ENCODE peak calls at places on chromosomes 7 and 10, in six cellular contexts. One of them, this sample, is unnamed. For H3K4me1, the result is how much of the 10 kb centered on the place peaks cover.

GRCh38 chr10:62732841-62733653 is 71.5 kb upstream of the ADO start:
- DNase-seq in A549: no peak
- DNase-seq in body of pancreas: no peak
- DNase-seq in heart left ventricle: no peak
- DNase-seq in GM12878: peak
- DNase-seq in adrenal gland: no peak
- DNase-seq in this sample: no peak

GRCh38 chr7:607938-608337 is 88.3 kb upstream of the PDGFA start:
- DNase-seq in A549: no peak
- DNase-seq in body of pancreas: no peak
- DNase-seq in heart left ventricle: no peak
- DNase-seq in GM12878: no peak
- DNase-seq in adrenal gland: no peak
- DNase-seq in this sample: no peak

GRCh38 chr10:122588381-122588780 is 27.8 kb downstream of the DMBT1 start:
- DNase-seq in A549: no peak
- DNase-seq in body of pancreas: no peak
- DNase-seq in heart left ventricle: no peak
- DNase-seq in GM12878: no peak
- DNase-seq in adrenal gland: no peak
- DNase-seq in this sample: no peak

GRCh38 chr7:44284216-44284615 is 41.2 kb downstream of the CAMK2B start:
- DNase-seq in A549: no peak
- DNase-seq in body of pancreas: peak
- DNase-seq in heart left ventricle: peak
- DNase-seq in GM12878: no peak
- DNase-seq in adrenal gland: peak
- DNase-seq in this sample: peak

GRCh38 chr10:80526742-80527141 is 11.0 kb upstream of the SH2D4B start:
- DNase-seq in A549: no peak
- DNase-seq in body of pancreas: no peak
- DNase-seq in heart left ventricle: no peak
- DNase-seq in GM12878: no peak
- DNase-seq in adrenal gland: no peak
- DNase-seq in this sample: no peak

GRCh38 chr7:77791336-77791735 is 6.9 kb downstream of the TMEM60 start:
- DNase-seq in A549: no peak
- DNase-seq in body of pancreas: no peak
- DNase-seq in heart left ventricle: no peak
- DNase-seq in GM12878: no peak
- DNase-seq in adrenal gland: no peak
- DNase-seq in this sample: no peak

GRCh38 chr7:101562531-101563197 is 66.4 kb downstream of the MYL10 start:
- DNase-seq in A549: no peak
- DNase-seq in body of pancreas: no peak
- DNase-seq in heart left ventricle: no peak
- DNase-seq in GM12878: no peak
- DNase-seq in adrenal gland: no peak
- DNase-seq in this sample: no peak

GRCh38 chr10:14334771-14335170 is 4.0 kb upstream of the FRMD4A start:
- DNase-seq in A549: no peak
- DNase-seq in body of pancreas: no peak
- DNase-seq in heart left ventricle: no peak
- DNase-seq in GM12878: no peak
- DNase-seq in adrenal gland: no peak
- DNase-seq in this sample: no peak

GRCh38 chr10:126011995-126012394 is 115.6 kb downstream of the FANK1 start:
- DNase-seq in A549: no peak
- DNase-seq in body of pancreas: no peak
- DNase-seq in heart left ventricle: no peak
- DNase-seq in GM12878: no peak
- DNase-seq in adrenal gland: no peak
- DNase-seq in this sample: no peak

GRCh38 chr7:71846160-71846559 is 566.0 kb downstream of the CALN1 start:
- DNase-seq in A549: no peak
- DNase-seq in body of pancreas: no peak
- DNase-seq in heart left ventricle: no peak
- DNase-seq in GM12878: no peak
- DNase-seq in adrenal gland: no peak
- DNase-seq in this sample: no peak

GRCh38 chr10:121617176-121617575 is 18.9 kb upstream of the FGFR2 start:
- DNase-seq in A549: no peak
- DNase-seq in body of pancreas: no peak
- DNase-seq in heart left ventricle: no peak
- DNase-seq in GM12878: no peak
- DNase-seq in adrenal gland: no peak
- DNase-seq in this sample: no peak

GRCh38 chr7:137080516-137081203 is 212.2 kb downstream of the CHRM2 start:
- DNase-seq in A549: no peak
- DNase-seq in body of pancreas: no peak
- DNase-seq in heart left ventricle: no peak
- DNase-seq in GM12878: no peak
- DNase-seq in adrenal gland: no peak
- DNase-seq in this sample: no peak

GRCh38 chr7:1721047-1721687 is 51.1 kb downstream of the ELFN1 start:
- DNase-seq in A549: no peak
- DNase-seq in body of pancreas: no peak
- DNase-seq in heart left ventricle: no peak
- DNase-seq in GM12878: no peak
- DNase-seq in adrenal gland: no peak
- DNase-seq in this sample: no peak

GRCh38 chr7:55050286-55050685 is 31.5 kb downstream of the EGFR start:
- DNase-seq in A549: no peak
- DNase-seq in body of pancreas: no peak
- DNase-seq in heart left ventricle: no peak
- DNase-seq in GM12878: no peak
- DNase-seq in adrenal gland: no peak
- DNase-seq in this sample: no peak

GRCh38 chr10:19651549-19651948 is 164.7 kb upstream of the PLXDC2 start:
- DNase-seq in A549: no peak
- DNase-seq in body of pancreas: no peak
- DNase-seq in heart left ventricle: no peak
- DNase-seq in GM12878: no peak
- DNase-seq in adrenal gland: no peak
- DNase-seq in this sample: no peak

GRCh38 chr7:101422361-101423195 is 59.9 kb downstream of the COL26A1 start:
- DNase-seq in A549: no peak
- DNase-seq in body of pancreas: no peak
- DNase-seq in heart left ventricle: no peak
- DNase-seq in GM12878: no peak
- DNase-seq in adrenal gland: peak
- DNase-seq in this sample: no peak

GRCh38 chr7:134315679-134316538 is 821 bp downstream of the SLC35B4 start:
- DNase-seq in A549: peak
- DNase-seq in body of pancreas: no peak
- DNase-seq in heart left ventricle: no peak
- DNase-seq in GM12878: no peak
- DNase-seq in adrenal gland: peak
- DNase-seq in this sample: no peak

GRCh38 chr10:23525406-23525805 is 86.5 kb downstream of the OTUD1 start:
- DNase-seq in A549: peak
- DNase-seq in body of pancreas: peak
- DNase-seq in heart left ventricle: peak
- DNase-seq in GM12878: no peak
- DNase-seq in adrenal gland: peak
- DNase-seq in this sample: peak

GRCh38 chr7:158362912-158363905 is 224.4 kb downstream of the PTPRN2 start:
- DNase-seq in A549: no peak
- DNase-seq in body of pancreas: no peak
- DNase-seq in heart left ventricle: no peak
- DNase-seq in GM12878: no peak
- DNase-seq in adrenal gland: peak
- DNase-seq in this sample: peak

GRCh38 chr7:131692131-131692960 is 135.9 kb upstream of the PODXL start:
- DNase-seq in A549: peak
- DNase-seq in body of pancreas: peak
- DNase-seq in heart left ventricle: peak
- DNase-seq in GM12878: no peak
- DNase-seq in adrenal gland: peak
- DNase-seq in this sample: peak

GRCh38 chr10:24988831-24989769 is 26.9 kb downstream of the ENKUR start:
- DNase-seq in A549: no peak
- DNase-seq in body of pancreas: no peak
- DNase-seq in heart left ventricle: peak
- DNase-seq in GM12878: no peak
- DNase-seq in adrenal gland: peak
- DNase-seq in this sample: no peak

GRCh38 chr7:22557167-22557566 is 57.2 kb upstream of the STEAP1B start:
- DNase-seq in A549: no peak
- DNase-seq in body of pancreas: no peak
- DNase-seq in heart left ventricle: no peak
- DNase-seq in GM12878: no peak
- DNase-seq in adrenal gland: no peak
- DNase-seq in this sample: no peak

GRCh38 chr7:151936207-151936606 is 20.0 kb upstream of the GALNTL5 start:
- DNase-seq in A549: no peak
- DNase-seq in body of pancreas: no peak
- DNase-seq in heart left ventricle: no peak
- DNase-seq in GM12878: peak
- DNase-seq in adrenal gland: no peak
- DNase-seq in this sample: no peak

GRCh38 chr7:27201231-27202017 is 1.5 kb upstream of the HOXA13 start:
- DNase-seq in A549: no peak
- DNase-seq in body of pancreas: no peak
- DNase-seq in heart left ventricle: no peak
- DNase-seq in GM12878: no peak
- DNase-seq in adrenal gland: peak
- DNase-seq in this sample: no peak

GRCh38 chr10:63766766-63767505 is 245.7 kb downstream of the REEP3 start:
- DNase-seq in A549: no peak
- DNase-seq in body of pancreas: no peak
- DNase-seq in heart left ventricle: no peak
- DNase-seq in GM12878: no peak
- DNase-seq in adrenal gland: no peak
- DNase-seq in this sample: no peak

DNA sequence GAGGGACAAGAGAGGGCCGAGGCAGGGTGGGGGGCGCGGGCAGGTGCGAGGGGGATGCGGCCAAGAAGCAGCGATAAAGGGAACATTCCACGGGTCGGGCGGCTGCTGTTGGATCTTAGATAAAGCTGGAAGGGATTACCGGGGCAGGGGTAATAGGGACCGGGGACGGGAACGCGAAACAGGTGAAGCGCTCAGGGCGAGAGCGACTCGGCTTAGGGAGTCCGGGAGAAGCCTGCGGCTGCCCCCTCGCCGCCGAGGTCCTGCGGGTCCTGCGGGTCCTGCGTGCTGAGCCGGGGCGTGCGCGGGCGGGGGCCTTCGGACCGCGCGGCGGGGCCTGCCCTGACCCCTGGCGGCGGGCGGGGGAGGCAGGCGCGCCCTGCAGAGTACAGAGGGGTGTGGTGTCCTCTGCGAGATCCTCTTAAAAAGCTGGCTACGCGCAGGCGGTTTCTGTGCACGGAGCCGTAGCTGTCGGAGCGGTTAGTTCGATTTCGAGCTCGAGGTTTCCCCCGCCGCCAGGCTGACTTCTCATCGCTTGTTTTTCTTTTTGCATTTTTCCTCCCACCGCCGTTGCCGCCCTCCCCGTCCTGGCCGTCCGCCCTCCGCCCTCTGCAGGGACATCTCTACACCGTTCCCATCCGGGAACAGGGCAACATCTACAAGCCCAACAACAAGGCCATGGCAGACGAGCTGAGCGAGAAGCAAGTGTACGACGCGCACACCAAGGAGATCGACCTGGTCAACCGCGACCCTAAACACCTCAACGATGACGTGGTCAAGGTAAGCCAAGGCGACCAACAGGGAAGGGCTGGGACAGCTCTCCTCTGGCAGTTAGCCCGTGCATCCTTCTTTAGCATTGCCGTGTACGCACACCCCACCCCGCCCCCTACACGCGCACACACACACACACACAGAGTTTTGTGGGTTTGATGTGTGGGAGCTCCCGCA is 1.3 kb downstream of the CAV1 start:
- DNase-seq in A549: peak
- DNase-seq in body of pancreas: peak
- DNase-seq in heart left ventricle: peak
- DNase-seq in GM12878: no peak
- DNase-seq in adrenal gland: peak
- DNase-seq in this sample: peak
- TF ChIP-seq POLR2A in A549: peak
- TF ChIP-seq POLR2A in body of pancreas: no peak
- TF ChIP-seq POLR2A in heart left ventricle: peak
- TF ChIP-seq POLR2A in GM12878: no peak
- TF ChIP-seq POLR2A in adrenal gland: no peak
- TF ChIP-seq POLR2A in this sample: no peak

DNA sequence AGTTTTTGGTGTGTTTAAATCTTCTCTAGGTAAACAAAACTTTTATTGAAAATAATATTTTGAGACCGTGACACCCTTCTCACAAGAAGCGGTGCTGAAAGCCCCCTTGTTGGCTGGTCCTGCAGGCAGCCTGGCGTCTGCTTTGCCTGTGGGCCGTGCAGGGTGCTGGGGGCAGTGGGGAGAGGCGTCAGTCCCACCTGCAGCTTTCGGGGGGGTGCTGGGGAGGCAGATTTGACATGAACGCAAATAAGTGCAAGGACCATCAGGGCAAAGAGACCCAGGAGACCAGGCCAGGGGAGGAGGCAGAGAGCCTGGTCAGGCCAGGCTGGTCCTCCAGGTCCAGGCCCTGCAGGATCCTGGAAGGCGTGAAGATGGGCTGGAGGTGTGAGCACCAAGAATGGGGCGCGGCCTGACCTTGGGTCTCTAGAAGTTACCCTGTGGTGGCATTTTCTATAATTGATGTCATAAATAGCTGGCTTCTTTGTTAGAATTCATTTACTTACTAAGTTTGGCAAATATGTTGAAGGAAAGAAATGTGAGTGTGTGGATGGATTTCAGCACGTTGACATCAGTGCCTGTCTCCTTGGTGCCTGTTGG is 81.6 kb downstream of the MGMT start:
- DNase-seq in A549: no peak
- DNase-seq in body of pancreas: no peak
- DNase-seq in heart left ventricle: no peak
- DNase-seq in GM12878: no peak
- DNase-seq in adrenal gland: no peak
- DNase-seq in this sample: no peak
- H3K4me1 ChIP-seq in A549: under half
- H3K4me1 ChIP-seq in body of pancreas: under half
- H3K4me1 ChIP-seq in heart left ventricle: under half
- H3K4me1 ChIP-seq in GM12878: under half
- H3K4me1 ChIP-seq in adrenal gland: under half
- H3K4me1 ChIP-seq in this sample: under half

GRCh38 chr7:113629244-113629643 is 289.6 kb downstream of the PPP1R3A start:
- DNase-seq in A549: no peak
- DNase-seq in body of pancreas: no peak
- DNase-seq in heart left ventricle: no peak
- DNase-seq in GM12878: no peak
- DNase-seq in adrenal gland: no peak
- DNase-seq in this sample: no peak
- H3K4me3 ChIP-seq in A549: no peak
- H3K4me3 ChIP-seq in body of pancreas: no peak
- H3K4me3 ChIP-seq in heart left ventricle: no peak
- H3K4me3 ChIP-seq in GM12878: no peak
- H3K4me3 ChIP-seq in adrenal gland: no peak
- H3K4me3 ChIP-seq in this sample: no peak

GRCh38 chr10:110007171-110007700 is 548 bp upstream of the ADD3 start:
- DNase-seq in A549: peak
- DNase-seq in body of pancreas: no peak
- DNase-seq in heart left ventricle: no peak
- DNase-seq in GM12878: no peak
- DNase-seq in adrenal gland: peak
- DNase-seq in this sample: no peak
- TF ChIP-seq POLR2A in A549: no peak
- TF ChIP-seq POLR2A in body of pancreas: no peak
- TF ChIP-seq POLR2A in heart left ventricle: no peak
- TF ChIP-seq POLR2A in GM12878: no peak
- TF ChIP-seq POLR2A in adrenal gland: no peak
- TF ChIP-seq POLR2A in this sample: no peak

GRCh38 chr7:2732959-2733584 is 45.1 kb downstream of the AMZ1 start:
- DNase-seq in A549: no peak
- DNase-seq in body of pancreas: peak
- DNase-seq in heart left ventricle: peak
- DNase-seq in GM12878: no peak
- DNase-seq in adrenal gland: peak
- DNase-seq in this sample: peak
- H3K4me1 ChIP-seq in A549: under half
- H3K4me1 ChIP-seq in body of pancreas: under half
- H3K4me1 ChIP-seq in heart left ventricle: half or more
- H3K4me1 ChIP-seq in GM12878: under half
- H3K4me1 ChIP-seq in adrenal gland: under half
- H3K4me1 ChIP-seq in this sample: under half